ENCODE peak calls at places on chromosomes 16 and 17, in ten cellular contexts. U is mesendoderm; M is uterus; X is transverse colon; D is heart left ventricle; F is thyroid gland; Y is CD4-positive, alpha-beta T cell; K is CD8-positive, alpha-beta T cell; S is neural progenitor cell; V is foreskin keratinocyte. N is an unnamed sample.

GRCh38 chr16:79609861-79610260 is 9.3 kb upstream of the MAF start:
- DNase-seq in U (no peak), M (no peak), X (no peak), D (no peak), F (peak; percentile 30), Y (no peak), K (no peak), S (no peak), V (no peak), N (no peak)

GRCh38 chr17:45648642-45649041 is 135.5 kb upstream of the CRHR1 start:
- DNase-seq in U (no peak), M (no peak), X (no peak), D (no peak), F (no peak), Y (no peak), K (no peak), S (peak; percentile 65), V (no peak), N (no peak)

GRCh38 chr17:31907342-31907975 is 6.0 kb upstream of the UTP6 start:
- DNase-seq in U (peak; percentile 6), M (peak; percentile 55), X (peak; percentile 40), D (no peak), F (peak; percentile 62), Y (no peak), K (no peak), S (no peak), V (no peak), N (no peak)

GRCh38 chr16:89411335-89411850 is 79.0 kb downstream of the ANKRD11 start:
- DNase-seq in U (no peak), M (no peak), X (no peak), D (no peak), F (no peak), Y (no peak), K (no peak), S (no peak), V (no peak), N (no peak)

GRCh38 chr16:74035816-74036215 is 260.8 kb upstream of the PSMD7 start:
- DNase-seq in U (peak; percentile 68), M (no peak), X (no peak), D (no peak), F (no peak), Y (no peak), K (no peak), S (peak; percentile 52), V (no peak), N (no peak)

GRCh38 chr16:89577055-89577759 is 1.6 kb downstream of the CPNE7 start:
- DNase-seq in U (no peak), M (no peak), X (no peak), D (no peak), F (no peak), Y (no peak), K (no peak), S (no peak), V (no peak), N (no peak)

GRCh38 chr17:83119987-83120864 is 40.8 kb downstream of the METRNL start:
- DNase-seq in U (peak; percentile 31), M (no peak), X (peak; percentile 39), D (peak; percentile 32), F (no peak), Y (no peak), K (no peak), S (no peak), V (no peak), N (no peak)

GRCh38 chr16:31009120-31009519 is 1.3 kb downstream of the STX1B start:
- DNase-seq in U (no peak), M (no peak), X (no peak), D (no peak), F (no peak), Y (no peak), K (no peak), S (no peak), V (no peak), N (no peak)

GRCh38 chr17:60139438-60140285 is 10.1 kb upstream of the CA4 start:
- DNase-seq in U (peak; percentile 78), M (peak; percentile 40), X (peak; percentile 75), D (peak; percentile 66), F (peak; percentile 61), Y (peak; percentile 51), K (peak; percentile 54), S (peak; percentile 92), V (no peak), N (peak; percentile 71)

GRCh38 chr17:60137731-60138130 is 12.0 kb upstream of the CA4 start:
- DNase-seq in U (no peak), M (no peak), X (no peak), D (no peak), F (no peak), Y (no peak), K (no peak), S (no peak), V (no peak), N (no peak)

GRCh38 chr17:60138769-60139437 is 10.9 kb upstream of the CA4 start:
- DNase-seq in U (no peak), M (no peak), X (no peak), D (no peak), F (no peak), Y (no peak), K (no peak), S (no peak), V (no peak), N (no peak)

GRCh38 chr17:60142872-60143499 is 6.8 kb upstream of the CA4 start:
- DNase-seq in U (peak; percentile 93), M (peak; percentile 65), X (peak; percentile 91), D (peak; percentile 86), F (peak; percentile 78), Y (peak; percentile 61), K (peak; percentile 58), S (peak; percentile 94), V (peak; percentile 57), N (peak; percentile 83)

DNA sequence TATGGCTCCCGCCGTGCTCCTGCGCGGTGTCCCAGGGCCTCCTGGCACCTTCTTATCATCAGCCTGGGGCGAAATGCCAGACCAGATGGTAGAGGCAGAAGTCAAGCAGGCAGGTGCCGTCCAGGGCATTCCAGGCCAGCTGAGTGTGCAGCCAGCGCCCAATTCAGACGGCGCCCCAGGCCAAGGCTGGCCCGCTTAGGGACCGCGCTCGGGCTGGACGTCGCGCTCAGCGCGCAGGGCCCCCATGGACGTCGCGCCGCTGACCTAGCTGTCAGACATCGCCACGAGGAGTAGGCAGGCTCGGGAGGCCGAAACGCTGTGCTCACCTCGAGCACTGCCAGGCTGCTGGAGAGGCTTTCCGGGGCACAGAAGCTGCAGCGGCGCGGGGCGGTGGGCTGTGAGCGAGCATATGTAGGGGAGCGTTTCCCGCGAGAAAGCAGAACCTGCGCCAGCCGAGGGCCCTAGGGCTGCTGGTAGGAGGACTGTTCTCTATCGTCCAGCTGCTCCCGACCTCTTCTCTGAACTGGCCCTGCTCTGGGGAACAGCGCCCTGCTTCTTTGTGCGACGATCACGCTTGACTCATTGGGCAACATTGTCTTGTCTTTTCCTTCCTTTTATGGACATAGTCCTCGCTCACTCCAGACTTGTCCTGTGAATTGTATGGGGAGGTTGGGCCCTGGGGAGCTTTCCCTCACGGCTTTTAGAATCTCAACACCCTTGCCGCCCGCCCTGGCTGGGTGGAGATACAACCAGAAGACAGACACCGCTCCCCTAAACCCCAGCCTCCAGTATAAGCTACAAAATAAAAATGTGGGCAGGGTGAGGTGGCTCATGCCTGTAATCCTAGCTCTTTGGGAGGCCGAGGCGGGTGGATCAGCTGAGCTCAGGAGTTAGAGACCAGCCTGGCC is 8.4 kb upstream of the CA4 start:
- DNase-seq in U (no peak), M (no peak), X (no peak), D (no peak), F (no peak), Y (no peak), K (no peak), S (peak; percentile 70), V (peak; percentile 14), N (no peak)
- H3K27me3 ChIP-seq in U (peaks cover 41% of the 10 kb centered on the region), M (peaks cover 21% of the 10 kb centered on the region), X (peaks cover 72% of the 10 kb centered on the region), D (peaks cover 54% of the 10 kb centered on the region), F (peaks cover 16% of the 10 kb centered on the region), Y (peaks cover 72% of the 10 kb centered on the region), K (peaks cover 36% of the 10 kb centered on the region), S (peaks cover 55% of the 10 kb centered on the region), V (peaks cover 83% of the 10 kb centered on the region), N (no peaks in the 10 kb centered on the region)

GRCh38 chr16:56933266-56933619 is 1.3 kb downstream of the HERPUD1 start:
- DNase-seq in U (no peak), M (no peak), X (no peak), D (no peak), F (no peak), Y (no peak), K (no peak), S (no peak), V (no peak), N (no peak)
- H3K27ac ChIP-seq in U (no peak overlapping the region), M (peak overlapping the region; percentile 98), X (peak overlapping the region; percentile 100), D (peak overlapping the region; percentile 100), F (peak overlapping the region; percentile 97), Y (peak overlapping the region; percentile 81), K (peak overlapping the region; percentile 83), S (no peak overlapping the region), V (peak overlapping the region; percentile 91), N (peak overlapping the region; percentile 99)

DNA sequence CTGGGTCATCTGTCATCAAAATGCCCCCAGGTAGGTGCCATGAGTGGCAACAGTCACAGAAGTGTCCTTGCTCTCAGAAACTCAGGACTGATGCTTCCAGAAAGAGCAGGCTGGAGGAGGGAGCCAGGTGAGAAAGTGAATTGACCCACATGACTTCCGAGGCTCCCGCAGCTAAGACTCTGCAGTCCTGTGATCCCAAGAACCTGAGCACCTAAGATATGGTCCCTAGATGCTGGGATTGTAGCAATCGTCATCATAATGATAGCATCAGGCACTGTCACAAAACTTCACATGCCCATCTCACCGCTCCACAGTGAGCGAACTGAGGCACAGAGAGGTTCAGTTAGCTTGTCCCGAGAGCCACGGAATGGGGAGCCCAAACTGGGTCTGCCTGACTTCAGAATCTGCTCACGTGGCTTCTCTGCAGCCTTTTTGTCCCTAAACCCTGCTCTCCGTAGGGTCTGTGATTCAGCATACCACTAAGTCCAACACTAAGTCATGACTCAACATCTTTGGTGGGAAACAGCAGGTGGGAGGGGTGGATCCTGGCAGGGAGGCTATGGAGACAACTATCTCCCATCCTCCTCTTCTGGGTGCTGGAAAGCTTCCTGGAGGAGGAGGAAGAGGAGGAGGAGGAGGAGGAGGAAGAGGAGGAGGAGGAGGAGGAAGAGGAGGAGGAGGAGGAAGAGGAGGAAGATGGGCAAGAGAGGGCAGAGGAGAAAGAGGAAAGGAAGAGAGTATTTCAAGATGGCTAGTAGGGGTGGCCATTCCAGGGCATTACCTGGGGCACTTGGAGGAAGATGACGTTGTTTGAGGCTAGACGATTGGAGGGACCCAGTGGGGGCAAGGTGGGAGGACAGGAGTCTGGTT is 55.5 kb upstream of the DLX4 start:
- DNase-seq in U (no peak), M (no peak), X (no peak), D (no peak), F (no peak), Y (no peak), K (no peak), S (no peak), V (peak; percentile 15), N (no peak)
- H3K27me3 ChIP-seq in U (peaks cover 14% of the 10 kb centered on the region), M (peaks cover 12% of the 10 kb centered on the region), X (peaks cover 85% of the 10 kb centered on the region), D (peaks cover 71% of the 10 kb centered on the region), F (no peaks in the 10 kb centered on the region), Y (peaks cover 54% of the 10 kb centered on the region), K (peaks cover 16% of the 10 kb centered on the region), S (peaks cover 87% of the 10 kb centered on the region), V (peaks cover 87% of the 10 kb centered on the region), N (no peaks in the 10 kb centered on the region)

DNA sequence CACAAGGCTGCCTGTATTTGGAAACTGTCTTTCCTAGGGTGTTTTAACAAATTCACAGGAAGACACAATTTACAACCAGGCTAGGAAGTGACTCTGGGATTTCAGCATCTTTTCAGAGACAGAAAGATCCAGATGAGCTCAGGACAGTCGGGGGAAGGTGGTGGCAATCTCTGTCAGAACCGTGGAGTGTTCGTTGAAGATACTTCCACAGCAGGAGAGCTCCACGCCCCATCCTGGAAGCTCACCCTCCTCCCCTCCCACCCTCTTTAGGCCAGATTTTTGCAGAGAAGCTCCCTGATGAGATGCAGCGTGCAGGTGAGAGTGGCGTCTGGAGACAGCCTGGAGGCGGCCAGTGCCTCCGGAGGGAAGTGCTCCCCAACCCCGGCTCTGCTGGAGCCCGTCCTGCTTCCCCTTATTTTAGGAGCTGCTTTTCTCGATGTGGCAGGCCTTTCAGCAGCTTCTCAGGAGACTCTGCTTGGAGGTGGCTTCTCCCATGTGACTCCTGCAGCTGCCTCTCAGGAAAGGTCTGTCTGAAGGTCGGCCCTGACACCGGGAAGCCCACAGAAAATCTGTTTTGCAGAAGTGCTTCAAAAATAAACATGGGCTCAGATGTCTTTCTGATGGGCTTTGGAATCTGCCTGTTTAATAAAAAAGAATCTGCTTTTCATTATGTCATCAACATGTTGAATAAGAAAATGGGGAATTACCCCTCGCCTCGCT is 186.4 kb upstream of the CHMP6 start:
- DNase-seq in U (peak; percentile 40), M (no peak), X (no peak), D (no peak), F (no peak), Y (no peak), K (no peak), S (no peak), V (no peak), N (no peak)
- H3K27ac ChIP-seq in U (no peak overlapping the region), M (no peak overlapping the region), X (no peak overlapping the region), D (no peak overlapping the region), F (no peak overlapping the region), Y (no peak overlapping the region), K (no peak overlapping the region), S (no peak overlapping the region), V (no peak overlapping the region), N (no peak overlapping the region)